ENCODE peak calls at places on chromosomes 2 and 18, in seven cellular contexts. One of them, this sample, is unnamed.

GRCh38 chr2:241048149-241048948 is 49.9 kb downstream of the SNED1 start:
- DNase-seq in A549: no peak
- DNase-seq in nephron progenitor cell: no peak
- DNase-seq in NB4: no peak
- DNase-seq in osteocyte: peak
- DNase-seq in K562: no peak
- DNase-seq in AG04450: no peak
- DNase-seq in this sample: no peak

GRCh38 chr2:70921839-70922590 is 13.7 kb upstream of the ATP6V1B1 start:
- DNase-seq in A549: no peak
- DNase-seq in nephron progenitor cell: no peak
- DNase-seq in NB4: no peak
- DNase-seq in osteocyte: peak
- DNase-seq in K562: no peak
- DNase-seq in AG04450: no peak
- DNase-seq in this sample: no peak

GRCh38 chr2:29108225-29108624 is 7.0 kb upstream of the CLIP4 start:
- DNase-seq in A549: peak
- DNase-seq in nephron progenitor cell: no peak
- DNase-seq in NB4: no peak
- DNase-seq in osteocyte: no peak
- DNase-seq in K562: peak
- DNase-seq in AG04450: peak
- DNase-seq in this sample: no peak

GRCh38 chr18:70046796-70047195 is 99.1 kb upstream of the CD226 start:
- DNase-seq in A549: no peak
- DNase-seq in nephron progenitor cell: no peak
- DNase-seq in NB4: no peak
- DNase-seq in osteocyte: no peak
- DNase-seq in K562: no peak
- DNase-seq in AG04450: no peak
- DNase-seq in this sample: no peak

GRCh38 chr2:68806511-68807109 is 64.6 kb downstream of the BMP10 start:
- DNase-seq in A549: no peak
- DNase-seq in nephron progenitor cell: no peak
- DNase-seq in NB4: peak
- DNase-seq in osteocyte: no peak
- DNase-seq in K562: peak
- DNase-seq in AG04450: peak
- DNase-seq in this sample: no peak

GRCh38 chr2:217915706-217916105 is 87.1 kb downstream of the TNS1 start:
- DNase-seq in A549: no peak
- DNase-seq in nephron progenitor cell: no peak
- DNase-seq in NB4: no peak
- DNase-seq in osteocyte: no peak
- DNase-seq in K562: no peak
- DNase-seq in AG04450: no peak
- DNase-seq in this sample: no peak

GRCh38 chr2:105243961-105244360 is 2.4 kb downstream of the GPR45 start:
- DNase-seq in A549: no peak
- DNase-seq in nephron progenitor cell: peak
- DNase-seq in NB4: no peak
- DNase-seq in osteocyte: no peak
- DNase-seq in K562: peak
- DNase-seq in AG04450: no peak
- DNase-seq in this sample: peak

GRCh38 chr2:6721395-6721794 is 144.3 kb downstream of the CMPK2 start:
- DNase-seq in A549: no peak
- DNase-seq in nephron progenitor cell: no peak
- DNase-seq in NB4: no peak
- DNase-seq in osteocyte: no peak
- DNase-seq in K562: no peak
- DNase-seq in AG04450: no peak
- DNase-seq in this sample: no peak

GRCh38 chr2:119699016-119699606 is 20.1 kb downstream of the TMEM177 start:
- DNase-seq in A549: no peak
- DNase-seq in nephron progenitor cell: no peak
- DNase-seq in NB4: no peak
- DNase-seq in osteocyte: no peak
- DNase-seq in K562: no peak
- DNase-seq in AG04450: no peak
- DNase-seq in this sample: no peak

GRCh38 chr2:191930205-191930604 is 83.3 kb upstream of the CAVIN2 start:
- DNase-seq in A549: no peak
- DNase-seq in nephron progenitor cell: no peak
- DNase-seq in NB4: no peak
- DNase-seq in osteocyte: no peak
- DNase-seq in K562: no peak
- DNase-seq in AG04450: no peak
- DNase-seq in this sample: no peak

GRCh38 chr2:127463155-127463991 is 45.1 kb downstream of the PROC start:
- DNase-seq in A549: no peak
- DNase-seq in nephron progenitor cell: peak
- DNase-seq in NB4: no peak
- DNase-seq in osteocyte: no peak
- DNase-seq in K562: no peak
- DNase-seq in AG04450: no peak
- DNase-seq in this sample: no peak

GRCh38 chr2:195710407-195710806 is 53.4 kb downstream of the SLC39A10 start:
- DNase-seq in A549: no peak
- DNase-seq in nephron progenitor cell: no peak
- DNase-seq in NB4: no peak
- DNase-seq in osteocyte: no peak
- DNase-seq in K562: no peak
- DNase-seq in AG04450: peak
- DNase-seq in this sample: no peak

GRCh38 chr2:134712736-134713495 is 5.9 kb downstream of the TMEM163 start:
- DNase-seq in A549: no peak
- DNase-seq in nephron progenitor cell: no peak
- DNase-seq in NB4: no peak
- DNase-seq in osteocyte: no peak
- DNase-seq in K562: no peak
- DNase-seq in AG04450: no peak
- DNase-seq in this sample: no peak

GRCh38 chr2:40343904-40344303 is 108.0 kb downstream of the SLC8A1 start:
- DNase-seq in A549: no peak
- DNase-seq in nephron progenitor cell: no peak
- DNase-seq in NB4: no peak
- DNase-seq in osteocyte: no peak
- DNase-seq in K562: no peak
- DNase-seq in AG04450: no peak
- DNase-seq in this sample: no peak

GRCh38 chr2:60316381-60317028 is 236.9 kb downstream of the BCL11A start:
- DNase-seq in A549: no peak
- DNase-seq in nephron progenitor cell: peak
- DNase-seq in NB4: no peak
- DNase-seq in osteocyte: peak
- DNase-seq in K562: no peak
- DNase-seq in AG04450: no peak
- DNase-seq in this sample: no peak

GRCh38 chr2:134611316-134611715 is 107.5 kb downstream of the TMEM163 start:
- DNase-seq in A549: no peak
- DNase-seq in nephron progenitor cell: no peak
- DNase-seq in NB4: no peak
- DNase-seq in osteocyte: no peak
- DNase-seq in K562: no peak
- DNase-seq in AG04450: no peak
- DNase-seq in this sample: no peak

GRCh38 chr18:11502368-11502767 is 107.0 kb upstream of the SLC35G4 start:
- DNase-seq in A549: no peak
- DNase-seq in nephron progenitor cell: no peak
- DNase-seq in NB4: no peak
- DNase-seq in osteocyte: no peak
- DNase-seq in K562: no peak
- DNase-seq in AG04450: peak
- DNase-seq in this sample: no peak

GRCh38 chr2:193154076-193154475 is 959.3 kb upstream of the TMEFF2 start:
- DNase-seq in A549: no peak
- DNase-seq in nephron progenitor cell: no peak
- DNase-seq in NB4: no peak
- DNase-seq in osteocyte: no peak
- DNase-seq in K562: no peak
- DNase-seq in AG04450: no peak
- DNase-seq in this sample: no peak

GRCh38 chr2:227191367-227191766 is 26.9 kb downstream of the COL4A3 start:
- DNase-seq in A549: peak
- DNase-seq in nephron progenitor cell: peak
- DNase-seq in NB4: no peak
- DNase-seq in osteocyte: no peak
- DNase-seq in K562: peak
- DNase-seq in AG04450: no peak
- DNase-seq in this sample: no peak
- TF ChIP-seq CTCF in A549: no peak
- TF ChIP-seq CTCF in nephron progenitor cell: no peak
- TF ChIP-seq CTCF in NB4: no peak
- TF ChIP-seq CTCF in osteocyte: no peak
- TF ChIP-seq CTCF in K562: no peak
- TF ChIP-seq CTCF in AG04450: no peak
- TF ChIP-seq CTCF in this sample: no peak

GRCh38 chr2:110114007-110114591 is 1.5 kb downstream of the MALL start:
- DNase-seq in A549: peak
- DNase-seq in nephron progenitor cell: no peak
- DNase-seq in NB4: peak
- DNase-seq in osteocyte: no peak
- DNase-seq in K562: no peak
- DNase-seq in AG04450: no peak
- DNase-seq in this sample: no peak
- TF ChIP-seq CTCF in A549: peak
- TF ChIP-seq CTCF in nephron progenitor cell: no peak
- TF ChIP-seq CTCF in NB4: peak
- TF ChIP-seq CTCF in osteocyte: no peak
- TF ChIP-seq CTCF in K562: no peak
- TF ChIP-seq CTCF in AG04450: no peak
- TF ChIP-seq CTCF in this sample: no peak

GRCh38 chr2:43152711-43153627 is 73.4 kb downstream of the ZFP36L2 start:
- DNase-seq in A549: no peak
- DNase-seq in nephron progenitor cell: no peak
- DNase-seq in NB4: no peak
- DNase-seq in osteocyte: no peak
- DNase-seq in K562: no peak
- DNase-seq in AG04450: no peak
- DNase-seq in this sample: no peak

GRCh38 chr2:43157506-43158232 is 68.7 kb downstream of the ZFP36L2 start:
- DNase-seq in A549: no peak
- DNase-seq in nephron progenitor cell: no peak
- DNase-seq in NB4: peak
- DNase-seq in osteocyte: no peak
- DNase-seq in K562: no peak
- DNase-seq in AG04450: no peak
- DNase-seq in this sample: no peak

GRCh38 chr2:43158259-43158880 is 68.0 kb downstream of the ZFP36L2 start:
- DNase-seq in A549: peak
- DNase-seq in nephron progenitor cell: no peak
- DNase-seq in NB4: peak
- DNase-seq in osteocyte: no peak
- DNase-seq in K562: no peak
- DNase-seq in AG04450: no peak
- DNase-seq in this sample: peak

GRCh38 chr2:43154685-43155084 is 71.7 kb downstream of the ZFP36L2 start:
- DNase-seq in A549: no peak
- DNase-seq in nephron progenitor cell: no peak
- DNase-seq in NB4: no peak
- DNase-seq in osteocyte: no peak
- DNase-seq in K562: no peak
- DNase-seq in AG04450: no peak
- DNase-seq in this sample: no peak

DNA sequence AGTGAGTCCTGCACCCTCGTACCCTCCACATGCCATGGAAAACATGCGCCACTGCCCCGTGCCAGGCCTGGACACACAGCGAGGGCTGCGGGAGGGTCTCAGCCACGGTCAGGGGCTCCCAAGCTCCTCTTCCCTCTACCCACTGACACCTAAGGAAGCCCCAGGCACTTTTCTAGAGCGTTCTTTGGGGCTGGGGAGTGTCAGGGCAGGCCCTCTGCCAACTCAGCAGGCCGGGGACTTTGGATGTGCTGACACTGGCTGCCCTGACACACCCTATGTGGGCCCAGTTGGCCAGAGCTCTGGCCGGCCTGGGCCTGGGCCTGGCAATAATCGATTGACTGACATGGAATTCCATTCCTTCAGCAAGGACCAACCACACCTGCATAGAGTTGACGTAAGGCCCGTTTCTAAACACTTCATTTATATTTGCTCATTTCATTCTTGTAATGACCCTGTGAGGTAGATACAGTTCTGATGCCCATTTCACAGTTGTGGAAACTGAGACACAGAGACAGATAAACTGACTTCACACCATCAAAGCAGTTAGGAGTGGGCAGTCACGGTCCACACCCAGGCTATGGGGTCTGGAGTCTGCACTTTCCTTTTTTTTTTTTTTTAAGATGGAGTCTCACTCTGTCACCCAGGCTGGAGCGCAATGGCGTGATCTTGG is 70.4 kb downstream of the ZFP36L2 start:
- DNase-seq in A549: no peak
- DNase-seq in nephron progenitor cell: no peak
- DNase-seq in NB4: no peak
- DNase-seq in osteocyte: no peak
- DNase-seq in K562: no peak
- DNase-seq in AG04450: no peak
- DNase-seq in this sample: no peak
- TF ChIP-seq CTCF in A549: no peak
- TF ChIP-seq CTCF in nephron progenitor cell: no peak
- TF ChIP-seq CTCF in NB4: no peak
- TF ChIP-seq CTCF in osteocyte: no peak
- TF ChIP-seq CTCF in K562: no peak
- TF ChIP-seq CTCF in AG04450: no peak
- TF ChIP-seq CTCF in this sample: no peak

DNA sequence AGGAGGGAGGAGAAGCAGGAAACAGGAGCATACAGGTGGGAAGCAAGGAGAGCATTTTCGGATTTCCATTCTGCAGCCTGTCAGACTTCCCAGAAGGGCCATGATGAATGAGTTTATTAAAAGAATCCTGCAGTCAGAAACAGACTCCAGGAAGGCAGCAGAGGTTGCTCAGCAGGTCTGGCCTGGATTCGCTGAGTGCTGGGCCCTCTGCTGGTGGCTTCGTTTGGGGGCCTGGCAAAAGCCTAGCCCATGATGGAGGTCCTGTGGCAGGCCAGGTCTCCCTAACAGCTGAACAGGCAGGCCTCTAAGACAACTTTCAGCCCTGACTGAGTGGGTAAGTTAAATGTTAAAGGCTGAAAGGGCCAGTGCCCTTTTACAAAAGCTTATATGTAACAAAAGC is 108.2 kb upstream of the CAPN13 start:
- DNase-seq in A549: no peak
- DNase-seq in nephron progenitor cell: peak
- DNase-seq in NB4: peak
- DNase-seq in osteocyte: no peak
- DNase-seq in K562: peak
- DNase-seq in AG04450: no peak
- DNase-seq in this sample: peak
- TF ChIP-seq CTCF in A549: no peak
- TF ChIP-seq CTCF in nephron progenitor cell: peak
- TF ChIP-seq CTCF in NB4: peak
- TF ChIP-seq CTCF in osteocyte: peak
- TF ChIP-seq CTCF in K562: peak
- TF ChIP-seq CTCF in AG04450: peak
- TF ChIP-seq CTCF in this sample: peak

This sample was measured in endothelial cell.